ENCODE peak calls at places on chromosomes 13 and 19, in seven cellular contexts. C, S, U, T, R, M and L are unnamed samples.

GRCh38 chr13:80199067-80199466 is 141.9 kb downstream of the SPRY2 start:
- DNase-seq in T (no peak), S (no peak), M (no peak), R (no peak), C (no peak), U (no peak), L (no peak)

GRCh38 chr13:89113744-89114143 is 1442.6 kb downstream of the SLITRK5 start:
- DNase-seq in S (no peak), M (no peak), R (no peak), C (no peak), U (peak; percentile 13), T (no peak), L (no peak)

GRCh38 chr19:41939861-41940442 is 11.7 kb upstream of the ERFL start:
- DNase-seq in T (no peak), C (no peak), R (no peak), U (no peak), S (no peak), M (no peak), L (no peak)

GRCh38 chr19:46890423-46891170 is 29.8 kb downstream of the ARHGAP35 start:
- DNase-seq in R (peak; percentile 92), M (peak; percentile 64), S (no peak), T (no peak), U (no peak), C (no peak), L (no peak)

GRCh38 chr19:7120499-7120898 is 51.0 kb downstream of the ZNF557 start:
- DNase-seq in U (no peak), R (no peak), M (no peak), T (no peak), C (no peak), S (no peak), L (no peak)

GRCh38 chr13:80612804-80613203 is 271.9 kb upstream of the SPRY2 start:
- DNase-seq in R (no peak), T (no peak), C (no peak), S (no peak), M (no peak), U (no peak), L (no peak)

GRCh38 chr19:1457031-1457739 is 7.3 kb downstream of the APC2 start:
- DNase-seq in S (peak; percentile 44), M (no peak), U (no peak), T (peak; percentile 10), C (no peak), R (no peak), L (no peak)

GRCh38 chr13:114080739-114081561 is 51.5 kb downstream of the RASA3 start:
- DNase-seq in S (peak; percentile 38), R (no peak), M (no peak), T (no peak), C (no peak), U (no peak), L (no peak)

GRCh38 chr19:58480481-58480830 is 4.3 kb downstream of the ZNF446 start:
- DNase-seq in S (no peak), C (no peak), U (no peak), T (no peak), R (no peak), M (no peak), L (no peak)

GRCh38 chr19:10467104-10467706 is 36.0 kb downstream of the KEAP1 start:
- DNase-seq in T (no peak), M (no peak), C (no peak), S (no peak), R (no peak), U (no peak), L (no peak)

GRCh38 chr13:45055902-45056648 is 64.2 kb upstream of the GTF2F2 start:
- DNase-seq in C (no peak), T (no peak), S (no peak), M (no peak), R (peak; percentile 82), U (no peak), L (no peak)

GRCh38 chr13:64130600-64130999 is 2715.0 kb upstream of the PCDH20 start:
- DNase-seq in C (no peak), U (no peak), M (no peak), S (peak; percentile 50), T (no peak), R (no peak), L (no peak)

GRCh38 chr19:44943801-44944249 is 1.8 kb downstream of the APOC4 start:
- DNase-seq in R (no peak), U (no peak), C (no peak), M (no peak), T (peak; percentile 25), S (peak; percentile 68), L (peak; percentile 66)

GRCh38 chr19:46205183-46205984 is 24.2 kb upstream of the IGFL1 start:
- DNase-seq in R (no peak), C (no peak), S (no peak), U (no peak), M (no peak), T (no peak), L (no peak)

GRCh38 chr13:99953138-99953755 is 18.3 kb downstream of the ZIC5 start:
- DNase-seq in C (no peak), U (no peak), S (no peak), M (no peak), R (no peak), T (no peak), L (no peak)

GRCh38 chr13:49635599-49636433 is 7.5 kb downstream of the ARL11 start:
- DNase-seq in S (no peak), M (peak; percentile 14), R (no peak), U (no peak), C (no peak), T (no peak), L (no peak)

GRCh38 chr13:43348397-43348796 is 325.0 kb downstream of the DNAJC15 start:
- DNase-seq in R (peak; percentile 75), S (no peak), M (peak; percentile 59), C (no peak), U (no peak), T (no peak), L (no peak)

GRCh38 chr19:395467-395866 is 13.5 kb downstream of the C2CD4C start:
- DNase-seq in T (no peak), R (no peak), C (no peak), U (no peak), S (no peak), M (no peak), L (no peak)
- H3K36me3 ChIP-seq in T (no peaks in the 10 kb centered on the region), R (no peaks in the 10 kb centered on the region), C (no peaks in the 10 kb centered on the region), U (no peaks in the 10 kb centered on the region), S (no peaks in the 10 kb centered on the region), M (no peaks in the 10 kb centered on the region), L (no peaks in the 10 kb centered on the region)

DNA sequence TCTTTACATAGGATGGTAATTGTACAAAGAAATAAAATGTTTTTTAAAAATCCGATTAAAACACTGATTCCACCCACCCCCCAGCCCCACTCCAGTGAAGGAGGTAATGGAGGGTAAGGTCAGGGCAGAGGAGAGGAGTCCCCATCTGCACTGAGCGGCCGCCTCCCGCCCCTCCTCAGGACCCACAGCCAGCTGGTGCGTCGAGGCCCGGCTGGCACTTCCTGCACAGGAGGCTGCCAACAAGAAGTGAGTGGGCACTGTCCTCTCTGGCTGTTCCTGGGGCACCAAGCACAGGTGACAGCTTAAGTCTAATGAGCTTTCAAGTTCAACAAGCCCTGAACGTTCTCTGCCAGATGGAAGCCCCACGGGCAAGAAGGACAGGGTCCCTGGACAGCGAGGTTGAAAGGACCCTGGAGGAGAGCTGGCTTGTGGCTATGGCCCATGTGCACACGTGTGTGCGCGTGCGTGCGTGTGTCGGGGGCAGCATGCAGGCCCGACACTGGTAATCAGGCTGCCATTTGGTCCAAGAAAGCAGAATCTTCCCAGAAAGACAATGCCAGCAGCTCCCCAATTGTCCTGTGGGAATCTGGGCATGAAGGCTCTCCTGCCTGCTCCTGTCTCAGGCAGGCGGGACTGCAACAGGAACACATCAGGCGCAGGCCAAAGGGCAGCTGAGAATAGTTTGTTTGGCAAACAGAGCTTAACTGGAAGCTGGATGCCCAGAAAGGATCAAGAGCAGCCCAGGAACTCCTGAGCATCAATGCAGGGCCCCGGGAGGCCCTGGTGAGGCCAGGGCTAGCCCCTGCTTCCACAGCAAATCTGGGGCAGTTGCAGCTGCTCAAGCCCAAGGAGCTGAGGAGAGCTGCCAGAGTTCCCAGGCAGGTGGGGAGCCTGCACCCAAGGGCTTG is 15.1 kb upstream of the EPHX3 start:
- DNase-seq in T (no peak), C (no peak), S (no peak), M (no peak), R (no peak), U (no peak), L (no peak)
- H3K36me3 ChIP-seq in T (peaks cover 55% of the 10 kb centered on the region), C (peaks cover 4% of the 10 kb centered on the region), S (no peaks in the 10 kb centered on the region), M (peaks cover 27% of the 10 kb centered on the region), R (peaks cover 31% of the 10 kb centered on the region), U (peaks cover 39% of the 10 kb centered on the region), L (peaks cover 37% of the 10 kb centered on the region)

GRCh38 chr13:26213345-26213744 is 8.8 kb downstream of the RNF6 start:
- DNase-seq in R (no peak), M (no peak), T (no peak), S (no peak), U (no peak), C (no peak), L (no peak)

GRCh38 chr13:26219726-26220125 is 2.4 kb downstream of the RNF6 start:
- DNase-seq in T (no peak), C (no peak), M (no peak), U (no peak), R (peak; percentile 11), S (no peak), L (no peak)

GRCh38 chr13:26220575-26220974 is 1.5 kb downstream of the RNF6 start:
- DNase-seq in M (peak; percentile 47), S (no peak), C (no peak), T (no peak), R (peak; percentile 49), U (no peak), L (no peak)

GRCh38 chr13:26213982-26214381 is 8.1 kb downstream of the RNF6 start:
- DNase-seq in R (no peak), S (no peak), C (no peak), T (no peak), U (no peak), M (no peak), L (no peak)

DNA sequence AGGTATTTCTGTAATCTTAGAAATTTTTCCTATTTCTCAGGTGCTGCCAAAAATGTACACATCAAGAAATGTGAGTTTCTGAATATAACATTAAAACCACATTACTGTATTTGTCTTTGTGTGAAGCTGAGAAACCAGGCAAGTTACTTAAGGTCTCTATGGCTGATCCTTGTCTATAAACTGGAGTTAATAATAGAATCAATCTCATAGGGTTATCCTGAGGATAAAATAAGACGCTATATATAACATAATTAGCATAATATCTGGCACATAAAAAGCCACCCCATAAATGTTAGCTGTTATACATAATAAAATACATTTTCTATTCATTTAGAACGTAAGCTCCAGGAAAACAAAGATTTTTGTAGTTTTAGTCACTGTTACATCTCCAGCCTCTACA is 6.1 kb downstream of the RNF6 start:
- DNase-seq in R (no peak), M (no peak), T (no peak), C (no peak), S (no peak), U (no peak), L (no peak)
- H3K36me3 ChIP-seq in R (peaks cover 59% of the 10 kb centered on the region), M (peaks cover 36% of the 10 kb centered on the region), T (peaks cover 96% of the 10 kb centered on the region), C (peaks cover 47% of the 10 kb centered on the region), S (peaks cover 17% of the 10 kb centered on the region), U (peaks cover 13% of the 10 kb centered on the region), L (peaks cover 42% of the 10 kb centered on the region)

DNA sequence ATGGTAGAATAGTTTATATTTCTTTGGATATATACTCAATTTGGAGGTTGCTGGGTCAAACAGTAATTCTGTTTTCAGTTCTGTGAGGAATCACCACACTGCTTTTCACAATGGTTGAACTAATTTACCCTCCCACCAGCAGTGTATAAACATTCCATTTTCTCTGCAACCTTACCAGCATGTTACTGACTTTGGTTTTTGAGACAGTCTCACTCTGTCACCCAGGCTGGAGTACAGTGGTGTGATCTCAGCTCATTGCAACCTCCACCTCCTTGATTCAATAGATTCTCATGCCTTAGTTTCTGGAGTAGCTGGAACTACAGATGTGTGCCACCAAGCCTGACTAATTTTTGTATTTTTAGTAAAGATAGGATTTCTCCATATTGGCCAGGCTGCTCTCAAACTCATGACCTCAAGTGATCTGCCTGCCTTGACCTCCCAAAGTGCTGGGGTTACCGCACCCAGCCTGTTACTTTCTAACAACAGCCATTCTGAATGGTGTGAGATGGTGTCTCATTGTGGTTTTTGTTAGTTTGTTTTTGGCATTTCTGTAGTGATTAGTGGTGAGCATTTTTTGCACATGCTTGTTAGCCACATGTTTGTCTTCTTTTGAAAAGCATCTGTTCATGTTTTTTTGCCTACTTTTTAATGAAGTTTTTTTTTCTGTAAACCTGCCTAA is 12.5 kb downstream of the ZNF714 start:
- DNase-seq in R (no peak), T (no peak), M (no peak), U (no peak), S (no peak), C (no peak), L (no peak)
- H3K36me3 ChIP-seq in R (no peaks in the 10 kb centered on the region), T (peaks cover 10% of the 10 kb centered on the region), M (no peaks in the 10 kb centered on the region), U (no peaks in the 10 kb centered on the region), S (no peaks in the 10 kb centered on the region), C (no peaks in the 10 kb centered on the region), L (no peaks in the 10 kb centered on the region)